ENCODE peak calls at places on chromosome 10, in nine cellular contexts. U is thoracic aorta; T is activated T-cell treated with anti-CD3 and anti-CD28 coated beads, Interleukin-2, amount 50 U/mL, for 24 hours; I is endothelial cell of umbilical vein; W is Ammon's horn; L is tibial nerve; Y is ELR; F is A172; A is activated CD4-positive, alpha-beta memory T cell treated with anti-CD3 and anti-CD28 coated beads for 36 hours. M is an unnamed sample.

GRCh38 chr10:101441539-101442455 is 87.8 kb downstream of the BTRC start:
- DNase-seq in W (peak), Y (peak), I (peak), A (peak), U (no peak), T (no peak), F (peak), L (no peak), M (no peak)

GRCh38 chr10:95356190-95356955 is 65.6 kb upstream of the PDLIM1 start:
- DNase-seq in Y (no peak), W (no peak), U (no peak), A (no peak), F (no peak), I (no peak), T (no peak), L (no peak), M (no peak)

GRCh38 chr10:52949899-52950298 is 177.3 kb upstream of the MBL2 start:
- DNase-seq in A (no peak), T (no peak), L (no peak), I (no peak), U (no peak), F (no peak), W (no peak), Y (peak), M (no peak)

GRCh38 chr10:17643339-17643754 is 604 bp upstream of the STAM start:
- DNase-seq in Y (peak), U (peak), W (no peak), L (peak), T (no peak), I (no peak), A (no peak), F (peak), M (peak)

GRCh38 chr10:130743751-130744191 is 567.8 kb downstream of the TCERG1L start:
- DNase-seq in L (no peak), I (no peak), W (no peak), T (no peak), Y (no peak), F (no peak), A (no peak), U (no peak), M (no peak)

GRCh38 chr10:3542185-3542611 is 242.8 kb downstream of the KLF6 start:
- DNase-seq in A (no peak), Y (peak), I (peak), T (no peak), F (peak), W (no peak), L (no peak), U (no peak), M (peak)

GRCh38 chr10:84352251-84352842 is 24.0 kb downstream of the CCSER2 start:
- DNase-seq in F (peak), A (peak), U (no peak), L (no peak), Y (peak), W (peak), I (peak), T (peak), M (no peak)

GRCh38 chr10:475709-476457 is 213.6 kb downstream of the DIP2C start:
- DNase-seq in T (peak), L (no peak), F (no peak), A (no peak), Y (no peak), W (no peak), I (no peak), U (no peak), M (no peak)

GRCh38 chr10:84537447-84537931 is 209.1 kb downstream of the CCSER2 start:
- DNase-seq in I (peak), Y (peak), F (peak), T (peak), L (no peak), W (peak), U (no peak), A (peak), M (no peak)

GRCh38 chr10:128861018-128861565 is 605.9 kb upstream of the MGMT start:
- DNase-seq in A (no peak), T (no peak), Y (no peak), I (no peak), W (no peak), L (no peak), U (no peak), F (no peak), M (no peak)

GRCh38 chr10:4355346-4355745 is 470.7 kb upstream of the AKR1E2 start:
- DNase-seq in F (no peak), W (no peak), U (no peak), A (no peak), T (no peak), I (no peak), L (no peak), Y (no peak), M (no peak)

GRCh38 chr10:132591166-132591971 is 53.8 kb downstream of the INPP5A start:
- DNase-seq in L (no peak), A (no peak), W (no peak), T (no peak), I (peak), Y (peak), U (peak), F (peak), M (no peak)

GRCh38 chr10:29634764-29635625 is at the start of gene SVIL:
- DNase-seq in T (no peak), W (no peak), F (no peak), L (peak), Y (peak), I (peak), A (no peak), U (no peak), M (peak)

GRCh38 chr10:50561266-50561665 is 62.5 kb downstream of the SGMS1 start:
- DNase-seq in U (no peak), L (no peak), A (no peak), T (no peak), F (no peak), Y (no peak), I (no peak), W (peak), M (no peak)

GRCh38 chr10:54133201-54133600 is 667.8 kb downstream of the PCDH15 start:
- DNase-seq in U (no peak), T (no peak), F (no peak), Y (peak), A (no peak), I (peak), L (no peak), W (no peak), M (no peak)

GRCh38 chr10:131850490-131850880 is 50.3 kb upstream of the PPP2R2D start:
- DNase-seq in Y (peak), F (no peak), W (no peak), I (no peak), L (no peak), T (no peak), A (no peak), U (no peak), M (peak)

GRCh38 chr10:100872034-100872791 is 40.5 kb upstream of the SLF2 start:
- DNase-seq in L (no peak), F (peak), Y (peak), A (peak), U (no peak), I (peak), T (peak), W (peak), M (no peak)

GRCh38 chr10:88008866-88009470 is 145.5 kb downstream of the PTEN start:
- DNase-seq in L (no peak), Y (peak), F (no peak), I (no peak), A (no peak), T (no peak), U (no peak), W (no peak), M (no peak)

GRCh38 chr10:129870926-129871660 is 93.0 kb downstream of the EBF3 start:
- DNase-seq in Y (no peak), U (no peak), T (no peak), W (peak), F (no peak), I (no peak), L (no peak), A (no peak), M (no peak)

GRCh38 chr10:70652761-70653657 is 19.3 kb upstream of the ADAMTS14 start:
- DNase-seq in F (peak), L (no peak), U (no peak), W (no peak), A (no peak), I (no peak), T (no peak), Y (peak), M (peak)

GRCh38 chr10:103197177-103197576 is 4.1 kb upstream of the NT5C2 start:
- DNase-seq in W (peak), Y (peak), U (peak), A (peak), T (no peak), I (peak), F (peak), L (no peak), M (peak)

GRCh38 chr10:104026762-104027161 is 58.9 kb downstream of the COL17A1 start:
- DNase-seq in T (no peak), F (no peak), W (no peak), Y (no peak), A (no peak), U (no peak), L (no peak), I (no peak), M (no peak)

GRCh38 chr10:91163709-91164474 is 56.6 kb upstream of the PCGF5 start:
- DNase-seq in W (peak), I (peak), Y (peak), L (peak), U (peak), T (peak), F (peak), A (peak), M (peak)